ENCODE peak calls at places on chromosomes 13 and 19, in four cellular contexts. Z is choroid plexus epithelial cell, V is brain microvascular endothelial cell, H is cardiac muscle cell. Y is an unnamed sample.

GRCh38 chr19:51552996-51553725 is 17.9 kb upstream of the ZNF175 start:
- DNase-seq in Z (peak), H (peak), V (peak), Y (no peak)

GRCh38 chr19:38657633-38658222 is 10.3 kb downstream of the ACTN4 start:
- DNase-seq in V (peak), H (no peak), Z (peak), Y (peak)

GRCh38 chr13:57137631-57138030 is 3.1 kb upstream of the PRR20A start:
- DNase-seq in V (no peak), Z (no peak), H (no peak), Y (no peak)

GRCh38 chr19:33679696-33680095 is 57.9 kb downstream of the CHST8 start:
- DNase-seq in V (no peak), Z (no peak), H (no peak), Y (no peak)

GRCh38 chr19:41376241-41376997 is at the start of gene TMEM91:
- DNase-seq in H (peak), Z (peak), V (peak), Y (no peak)

GRCh38 chr13:114049626-114050101 is 75.8 kb upstream of the C13orf46 start:
- DNase-seq in V (no peak), Z (no peak), H (no peak), Y (no peak)

GRCh38 chr13:44801990-44802389 is 187.3 kb downstream of the NUFIP1 start:
- DNase-seq in Z (peak), V (peak), H (peak), Y (no peak)

GRCh38 chr19:10461047-10461949 is 41.0 kb downstream of the PDE4A start:
- DNase-seq in H (peak), Z (peak), V (peak), Y (peak)

GRCh38 chr19:41427647-41428480 is 690 bp upstream of the B3GNT8 start:
- DNase-seq in H (peak), Z (peak), V (no peak), Y (no peak)

GRCh38 chr19:38917921-38918491 is 6.0 kb upstream of the CCER2 start:
- DNase-seq in Z (no peak), V (no peak), H (peak), Y (no peak)

GRCh38 chr19:45994456-45994988 is 745 bp upstream of the CCDC61 start:
- DNase-seq in V (no peak), H (no peak), Z (no peak), Y (no peak)

GRCh38 chr19:5665781-5666513 is 14.4 kb downstream of the MICOS13 start:
- DNase-seq in Z (peak), V (peak), H (peak), Y (no peak)

GRCh38 chr13:79776538-79776937 is 295.6 kb downstream of the NDFIP2 start:
- DNase-seq in V (no peak), H (peak), Z (peak), Y (no peak)

GRCh38 chr13:30766957-30767603 is 31.7 kb downstream of the ALOX5AP start:
- DNase-seq in H (no peak), V (no peak), Z (no peak), Y (no peak)

GRCh38 chr13:22114630-22115311 is 443.9 kb downstream of the FGF9 start:
- DNase-seq in V (no peak), H (peak), Z (no peak), Y (no peak)

GRCh38 chr13:79435549-79435948 is 29.5 kb upstream of the RBM26 start:
- DNase-seq in H (peak), V (peak), Z (peak), Y (no peak)

GRCh38 chr13:23701646-23702045 is 131.4 kb downstream of the TNFRSF19 start:
- DNase-seq in V (peak), H (peak), Z (peak), Y (no peak)

GRCh38 chr19:17170538-17171297 is 44.4 kb upstream of the USE1 start:
- DNase-seq in H (no peak), V (no peak), Z (peak), Y (no peak)

GRCh38 chr19:45632468-45633196 is 6.6 kb downstream of the EML2 start:
- DNase-seq in V (peak), H (peak), Z (peak), Y (peak)

GRCh38 chr13:64459778-64460177 is 2770.4 kb downstream of the PCDH9 start:
- DNase-seq in V (no peak), H (no peak), Z (no peak), Y (no peak)

GRCh38 chr19:44571830-44572661 is 41.3 kb upstream of the IGSF23 start:
- DNase-seq in V (no peak), H (no peak), Z (no peak), Y (no peak)

DNA sequence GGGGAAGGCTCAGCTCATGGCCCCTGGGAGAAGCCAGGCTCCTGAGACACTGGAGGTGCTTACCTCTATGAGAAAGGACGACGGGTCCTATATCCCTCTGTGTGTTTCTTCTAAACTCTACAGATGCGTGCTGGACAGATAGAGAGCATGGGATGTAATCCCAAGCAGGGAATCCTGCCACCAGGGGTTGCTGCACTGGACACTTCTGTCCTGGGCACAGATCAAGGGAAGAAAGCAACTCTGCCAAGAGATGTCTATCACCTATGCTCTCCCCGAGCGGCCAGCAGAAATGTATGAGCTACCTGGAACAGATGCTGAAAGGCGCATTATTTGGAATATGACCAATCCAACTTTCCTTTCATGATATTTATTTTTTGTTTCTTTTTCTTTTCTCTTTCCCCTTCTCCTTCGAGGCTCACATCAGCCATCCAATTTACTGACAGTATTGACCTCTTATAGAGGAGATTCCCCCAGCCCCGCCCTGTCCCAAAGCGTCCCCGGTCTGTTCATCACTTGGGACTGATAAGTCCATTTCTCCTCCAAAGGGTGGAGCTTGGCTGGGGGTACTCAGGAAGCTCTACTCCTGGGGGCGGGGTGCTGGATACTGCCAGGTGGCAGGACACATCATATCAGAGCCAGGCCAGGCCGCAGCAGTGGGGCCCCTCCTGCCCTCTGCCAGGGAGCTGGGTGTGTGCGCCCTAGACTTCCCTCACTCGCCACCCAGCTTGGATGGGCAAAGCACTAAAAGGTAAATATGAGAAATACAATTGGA is 34.2 kb downstream of the TSHZ3 start:
- DNase-seq in V (no peak), H (no peak), Z (peak), Y (no peak)
- TF ChIP-seq CTCF in V (peak), H (peak), Z (peak), Y (no peak)

GRCh38 chr19:48711106-48711662 is 8.3 kb downstream of the MAMSTR start:
- DNase-seq in H (no peak), V (no peak), Z (no peak), Y (no peak)

GRCh38 chr19:48715276-48715675 is 4.2 kb downstream of the MAMSTR start:
- DNase-seq in Z (no peak), H (no peak), V (no peak), Y (no peak)

GRCh38 chr19:48714759-48715261 is 4.7 kb downstream of the MAMSTR start:
- DNase-seq in Z (no peak), H (no peak), V (no peak), Y (no peak)

GRCh38 chr19:48713864-48714755 is 5.4 kb downstream of the MAMSTR start:
- DNase-seq in Z (peak), V (peak), H (peak), Y (peak)

GRCh38 chr19:48713041-48713863 is 6.3 kb downstream of the MAMSTR start:
- DNase-seq in V (peak), Z (peak), H (no peak), Y (no peak)
- TF ChIP-seq CTCF in V (peak), Z (peak), H (peak), Y (no peak)

GRCh38 chr13:106533101-106533939 is 2.1 kb downstream of the EFNB2 start:
- DNase-seq in V (peak), Z (peak), H (peak), Y (peak)
- TF ChIP-seq CTCF in V (peak), Z (peak), H (peak), Y (peak)

GRCh38 chr13:99979453-99980200 is 2.0 kb upstream of the ZIC2 start:
- DNase-seq in H (no peak), Z (no peak), V (no peak), Y (no peak)
- TF ChIP-seq CTCF in H (no peak), Z (no peak), V (no peak), Y (no peak)

GRCh38 chr13:27774169-27774568 is 18.1 kb upstream of the GSX1 start:
- DNase-seq in V (no peak), H (no peak), Z (no peak), Y (no peak)

GRCh38 chr13:27772651-27773425 is 19.4 kb upstream of the GSX1 start:
- DNase-seq in V (no peak), Z (no peak), H (no peak), Y (no peak)

GRCh38 chr13:27774651-27775050 is 17.6 kb upstream of the GSX1 start:
- DNase-seq in V (no peak), H (no peak), Z (no peak), Y (no peak)

GRCh38 chr13:27775943-27776342 is 16.3 kb upstream of the GSX1 start:
- DNase-seq in V (no peak), Z (no peak), H (no peak), Y (no peak)

GRCh38 chr13:27770809-27771208 is 21.5 kb upstream of the GSX1 start:
- DNase-seq in H (peak), V (peak), Z (peak), Y (no peak)
- TF ChIP-seq CTCF in H (peak), V (peak), Z (peak), Y (peak)

DNA sequence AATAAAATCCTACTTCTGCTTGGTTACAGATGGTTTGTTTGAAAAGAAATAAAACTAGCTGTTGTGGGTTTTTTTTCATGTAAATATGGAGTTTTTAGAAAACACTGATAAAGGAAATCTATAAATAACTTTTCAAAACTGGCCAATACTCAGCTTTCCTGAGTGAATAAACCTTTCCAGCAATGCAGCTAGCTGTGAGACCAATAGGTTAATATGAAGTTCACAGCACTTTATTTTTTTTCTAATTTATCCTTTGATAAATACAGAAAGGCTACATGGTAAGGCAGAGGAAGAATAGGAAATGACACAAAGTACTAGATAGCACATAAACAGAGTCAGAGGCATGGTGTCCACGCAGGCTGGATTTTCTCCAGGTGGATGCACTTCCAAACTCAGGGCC is 154.0 kb downstream of the COG6 start:
- DNase-seq in V (no peak), H (no peak), Z (no peak), Y (no peak)
- TF ChIP-seq CTCF in V (no peak), H (no peak), Z (no peak), Y (no peak)

GRCh38 chr13:35787937-35788336 is 311.4 kb upstream of the MAB21L1 start:
- DNase-seq in H (peak), Z (no peak), V (no peak), Y (no peak)

GRCh38 chr13:35793823-35794222 is 317.3 kb upstream of the MAB21L1 start:
- DNase-seq in H (no peak), V (no peak), Z (no peak), Y (no peak)

GRCh38 chr13:35791191-35791902 is 314.9 kb upstream of the MAB21L1 start:
- DNase-seq in Z (peak), V (no peak), H (peak), Y (no peak)

GRCh38 chr13:35785563-35786327 is 309.3 kb upstream of the MAB21L1 start:
- DNase-seq in V (no peak), Z (no peak), H (no peak), Y (no peak)

DNA sequence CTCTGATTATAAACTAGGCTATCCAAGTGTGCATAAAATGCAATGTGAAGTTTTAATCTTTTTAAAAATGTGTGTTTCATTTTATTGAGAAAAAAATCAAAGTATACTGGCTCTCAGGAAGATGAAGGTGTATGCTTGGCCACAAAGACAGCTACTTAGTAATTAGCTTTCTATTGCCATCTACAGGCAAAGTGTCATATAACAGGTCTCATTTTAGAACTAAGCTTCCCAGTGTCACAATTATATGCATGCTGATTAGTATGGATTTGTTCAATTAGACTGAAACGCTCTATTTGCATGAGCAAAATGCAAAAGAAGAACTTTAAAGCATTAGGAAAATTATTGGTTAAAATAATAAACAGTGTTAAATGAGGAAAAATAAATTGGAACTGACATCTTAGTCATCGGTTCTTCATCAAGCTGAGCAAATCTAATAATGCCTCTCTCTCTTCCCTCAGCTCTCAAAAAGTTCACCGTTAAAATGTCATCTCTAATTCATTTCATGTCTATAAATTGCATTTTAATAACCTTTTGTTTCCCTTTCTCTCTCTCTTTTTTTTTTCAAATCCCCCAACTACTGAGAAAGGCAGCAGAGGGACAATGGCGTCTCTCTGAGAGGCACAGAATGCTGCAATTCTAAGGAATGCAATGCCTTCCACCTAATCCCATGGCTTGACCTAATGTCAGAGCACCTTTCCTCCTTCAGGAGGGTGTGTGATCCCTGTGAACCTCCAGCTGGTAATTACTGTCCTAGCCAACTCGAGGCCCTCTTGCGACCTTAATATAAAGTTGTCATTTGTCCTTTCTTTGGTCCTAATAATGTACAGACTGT is 313.1 kb upstream of the MAB21L1 start:
- DNase-seq in Z (peak), H (peak), V (peak), Y (no peak)
- TF ChIP-seq CTCF in Z (peak), H (peak), V (peak), Y (peak)

DNA sequence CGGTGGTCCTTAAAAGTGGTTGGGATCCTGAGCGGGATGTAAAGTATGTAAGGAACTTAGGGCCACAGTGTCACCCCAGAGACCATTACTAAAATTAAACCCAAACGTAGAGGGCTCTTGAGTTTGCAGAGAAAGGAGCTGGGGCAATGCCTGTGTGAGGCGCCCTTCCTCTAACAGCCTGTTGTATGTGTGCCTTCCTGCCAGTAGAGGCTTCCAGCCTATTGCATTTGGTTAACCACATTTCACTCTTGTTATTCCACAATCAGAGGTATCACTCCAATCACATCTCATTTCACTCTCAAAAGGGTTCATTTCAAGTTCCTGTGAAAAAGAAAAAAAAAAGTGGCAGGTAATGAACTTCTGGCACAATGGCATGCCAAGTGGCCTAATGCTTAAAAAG is 29.4 kb downstream of the DIAPH3 start:
- DNase-seq in H (peak), Z (peak), V (no peak), Y (no peak)
- TF ChIP-seq CTCF in H (peak), Z (peak), V (peak), Y (no peak)

Y was measured in RWPE2.